ENCODE peak calls at places on chromosomes 6 and 20, in seven cellular contexts. N is foreskin melanocyte, Y is uterus, M is endothelial cell, U is heart right ventricle, S is fibroblast of the aortic adventitia, I is ovary. B is an unnamed sample.

GRCh38 chr6:16316741-16317251 is 78.4 kb downstream of the GMPR start:
- DNase-seq in M (no peak), Y (no peak), U (no peak), N (no peak), I (no peak), S (peak), B (peak)

GRCh38 chr6:27630727-27631613 is 158.1 kb upstream of the ZNF184 start:
- DNase-seq in I (peak), M (peak), Y (no peak), N (peak), S (peak), U (no peak), B (peak)

GRCh38 chr6:32785781-32786533 is 22.6 kb upstream of the HLA-DQB2 start:
- DNase-seq in N (peak), I (no peak), Y (no peak), M (peak), S (peak), U (peak), B (peak)

GRCh38 chr6:135932651-135933050 is 81.2 kb downstream of the PDE7B start:
- DNase-seq in I (no peak), M (no peak), Y (no peak), N (no peak), U (no peak), S (no peak), B (no peak)

GRCh38 chr20:54625497-54625896 is 150.1 kb downstream of the DOK5 start:
- DNase-seq in U (no peak), I (no peak), S (no peak), N (no peak), Y (no peak), M (no peak), B (no peak)

GRCh38 chr6:49269190-49269589 is 193.9 kb downstream of the MMUT start:
- DNase-seq in U (no peak), I (no peak), M (no peak), Y (no peak), N (no peak), S (peak), B (peak)

GRCh38 chr6:40293824-40294188 is 293.4 kb downstream of the LRFN2 start:
- DNase-seq in U (no peak), S (no peak), N (no peak), Y (no peak), M (no peak), I (no peak), B (no peak)

GRCh38 chr6:85470023-85470410 is 20.1 kb downstream of the NT5E start:
- DNase-seq in I (no peak), N (no peak), Y (no peak), S (no peak), M (no peak), U (no peak), B (no peak)

GRCh38 chr6:166317261-166318212 is 9.3 kb upstream of the PRR18 start:
- DNase-seq in Y (no peak), N (no peak), M (no peak), S (no peak), U (no peak), I (no peak), B (no peak)

GRCh38 chr6:109236140-109237081 is 141.1 kb downstream of the CEP57L1 start:
- DNase-seq in Y (no peak), N (no peak), S (no peak), M (peak), U (peak), I (no peak), B (no peak)

GRCh38 chr6:43120938-43121913 is 45.1 kb downstream of the PTK7 start:
- DNase-seq in Y (peak), S (peak), U (peak), M (no peak), N (peak), I (peak), B (peak)

GRCh38 chr6:90039911-90040310 is 145.6 kb downstream of the GJA10 start:
- DNase-seq in M (no peak), S (no peak), I (no peak), N (no peak), Y (no peak), U (no peak), B (no peak)

GRCh38 chr6:73798592-73798991 is 102.6 kb downstream of the CD109 start:
- DNase-seq in Y (peak), M (no peak), U (peak), S (peak), N (peak), I (no peak), B (peak)

GRCh38 chr6:19880066-19880465 is 42.9 kb downstream of the ID4 start:
- DNase-seq in S (no peak), M (no peak), Y (no peak), I (no peak), N (no peak), U (no peak), B (no peak)

GRCh38 chr20:40390654-40391053 is 298.4 kb downstream of the MAFB start:
- DNase-seq in M (no peak), U (no peak), I (no peak), N (no peak), S (no peak), Y (no peak), B (no peak)

GRCh38 chr20:36768768-36769430 is 4.7 kb downstream of the DSN1 start:
- DNase-seq in U (no peak), Y (no peak), M (no peak), N (no peak), S (peak), I (no peak), B (peak)

GRCh38 chr6:165611294-165611693 is 51.7 kb downstream of the PDE10A start:
- DNase-seq in M (no peak), Y (no peak), U (peak), I (no peak), N (no peak), S (no peak), B (no peak)

GRCh38 chr6:142810952-142811514 is 133.9 kb downstream of the HIVEP2 start:
- DNase-seq in N (peak), S (no peak), Y (no peak), U (no peak), M (no peak), I (no peak), B (no peak)

GRCh38 chr20:43825635-43826034 is 89.0 kb upstream of the TOX2 start:
- DNase-seq in N (no peak), Y (no peak), I (no peak), M (no peak), S (no peak), U (no peak), B (no peak)

GRCh38 chr20:44805991-44806729 is 4.2 kb downstream of the RIMS4 start:
- DNase-seq in M (no peak), N (no peak), S (peak), U (peak), Y (peak), I (peak), B (peak)

GRCh38 chr6:3013486-3013885 is 13.8 kb downstream of the NQO2 start:
- DNase-seq in M (peak), U (no peak), Y (no peak), S (no peak), N (no peak), I (no peak), B (peak)

GRCh38 chr6:100475554-100476325 is 11.0 kb upstream of the SIM1 start:
- DNase-seq in N (no peak), U (no peak), S (no peak), M (no peak), I (no peak), Y (no peak), B (no peak)

GRCh38 chr6:75794954-75795739 is 46.1 kb downstream of the MYO6 start:
- DNase-seq in I (no peak), S (no peak), N (no peak), Y (no peak), M (no peak), U (no peak), B (no peak)

GRCh38 chr6:158002951-158003853 is 21.5 kb downstream of the SYNJ2 start:
- DNase-seq in I (peak), S (peak), Y (peak), U (peak), M (no peak), N (peak), B (peak)

GRCh38 chr6:154352898-154353585 is 3.6 kb downstream of the IPCEF1 start:
- DNase-seq in N (no peak), U (no peak), M (no peak), S (no peak), I (no peak), Y (no peak), B (no peak)

GRCh38 chr20:45470262-45470931 is 844 bp downstream of the WFDC2 start:
- DNase-seq in S (peak), M (peak), U (no peak), N (no peak), I (peak), Y (peak), B (peak)